ENCODE peak calls at places on chromosomes 13 and 19, in four cellular contexts. H is IMR-90, V is upper lobe of right lung, T is fibroblast of pulmonary artery. O is an unnamed sample.

GRCh38 chr19:29259153-29259552 is 46.2 kb upstream of the UQCRFS1 start:
- DNase-seq in H (no peak), V (no peak), T (peak), O (no peak)

GRCh38 chr13:41222259-41222852 is 28.0 kb upstream of the KBTBD7 start:
- DNase-seq in H (peak), V (no peak), T (peak), O (peak)

GRCh38 chr19:3690551-3691371 is 9.5 kb downstream of the PIP5K1C start:
- DNase-seq in H (no peak), V (no peak), T (no peak), O (no peak)

GRCh38 chr13:44342741-44343140 is 30.9 kb upstream of the SERP2 start:
- DNase-seq in H (no peak), V (no peak), T (no peak), O (no peak)

GRCh38 chr13:53200498-53201453 is 172.2 kb downstream of the OLFM4 start:
- DNase-seq in H (peak), V (peak), T (peak), O (peak)

GRCh38 chr19:10114651-10115391 is 3.3 kb downstream of the P2RY11 start:
- DNase-seq in H (no peak), V (peak), T (no peak), O (peak)

GRCh38 chr19:45972081-45972943 is 1.4 kb downstream of the NOVA2 start:
- DNase-seq in H (no peak), V (no peak), T (no peak), O (no peak)

GRCh38 chr19:33905937-33906577 is 109.4 kb downstream of the KCTD15 start:
- DNase-seq in H (no peak), V (peak), T (no peak), O (peak)

GRCh38 chr13:81927347-81927746 is 1586.4 kb upstream of the SPRY2 start:
- DNase-seq in H (no peak), V (no peak), T (no peak), O (no peak)

GRCh38 chr19:36054119-36054732 is at the start of gene THAP8:
- DNase-seq in H (peak), V (peak), T (peak), O (peak)

GRCh38 chr19:371501-372160 is 27.0 kb upstream of the MIER2 start:
- DNase-seq in H (no peak), V (no peak), T (peak), O (peak)

GRCh38 chr19:35449347-35450043 is 1.4 kb downstream of the FFAR2 start:
- DNase-seq in H (no peak), V (no peak), T (no peak), O (no peak)

GRCh38 chr13:89695343-89696257 is 1651.9 kb upstream of the MIR17HG start:
- DNase-seq in H (peak), V (no peak), T (peak), O (peak)

GRCh38 chr19:34145741-34146202 is 26.5 kb upstream of the LSM14A start:
- DNase-seq in H (peak), V (no peak), T (peak), O (peak)

GRCh38 chr19:30326076-30326710 is 46.0 kb upstream of the ZNF536 start:
- DNase-seq in H (no peak), V (no peak), T (no peak), O (no peak)

GRCh38 chr13:22061371-22061805 is 390.5 kb downstream of the FGF9 start:
- DNase-seq in H (no peak), V (no peak), T (no peak), O (no peak)

GRCh38 chr19:6644796-6645195 is 25.2 kb downstream of the TNFSF14 start:
- DNase-seq in H (no peak), V (no peak), T (no peak), O (no peak)

GRCh38 chr13:60425332-60425731 is 28.3 kb downstream of the TDRD3 start:
- DNase-seq in H (no peak), V (no peak), T (no peak), O (no peak)

GRCh38 chr13:110137677-110138008 is 169.3 kb downstream of the COL4A1 start:
- DNase-seq in H (no peak), V (no peak), T (no peak), O (peak)

GRCh38 chr19:10450191-10450852 is 30.0 kb downstream of the PDE4A start:
- DNase-seq in H (no peak), V (no peak), T (no peak), O (no peak)

GRCh38 chr19:31312004-31312403 is 37.2 kb downstream of the TSHZ3 start:
- DNase-seq in H (peak), V (no peak), T (peak), O (peak)

GRCh38 chr13:39250440-39250839 is 212.2 kb downstream of the NHLRC3 start:
- DNase-seq in H (no peak), V (no peak), T (no peak), O (no peak)

GRCh38 chr13:49046534-49046933 is 70.8 kb downstream of the FNDC3A start:
- DNase-seq in H (peak), V (no peak), T (no peak), O (peak)

GRCh38 chr19:9054768-9055167 is 32.1 kb upstream of the OR1M1 start:
- DNase-seq in H (no peak), V (no peak), T (no peak), O (no peak)

GRCh38 chr13:66915596-66916185 is 314.4 kb downstream of the PCDH9 start:
- DNase-seq in H (peak), V (no peak), T (peak), O (peak)

GRCh38 chr19:13181747-13182388 is 31.7 kb downstream of the IER2 start:
- DNase-seq in H (peak), V (peak), T (peak), O (peak)

GRCh38 chr19:49567722-49568454 is 12.5 kb downstream of the NOSIP start:
- DNase-seq in H (no peak), V (no peak), T (no peak), O (no peak)

GRCh38 chr13:102484329-102484728 is 82.5 kb upstream of the FGF14 start:
- DNase-seq in H (peak), V (no peak), T (no peak), O (peak)

GRCh38 chr13:43306364-43306763 is 283.0 kb downstream of the DNAJC15 start:
- DNase-seq in H (no peak), V (no peak), T (no peak), O (no peak)

GRCh38 chr19:57321746-57322145 is 1.5 kb downstream of the ZNF543 start:
- DNase-seq in H (no peak), V (no peak), T (no peak), O (no peak)

GRCh38 chr13:35672611-35673010 is 196.1 kb upstream of the MAB21L1 start:
- DNase-seq in H (peak), V (no peak), T (no peak), O (no peak)

GRCh38 chr19:1633269-1633606 is 19.2 kb downstream of the TCF3 start:
- DNase-seq in H (no peak), V (no peak), T (no peak), O (no peak)

GRCh38 chr19:369256-369655 is 24.7 kb upstream of the MIER2 start:
- DNase-seq in H (no peak), V (no peak), T (no peak), O (no peak)

GRCh38 chr19:47497073-47497766 is 13.2 kb upstream of the KPTN start:
- DNase-seq in H (no peak), V (no peak), T (no peak), O (no peak)

GRCh38 chr13:65597839-65598818 is 1632.0 kb downstream of the PCDH9 start:
- DNase-seq in H (peak), V (no peak), T (peak), O (peak)
- H3K4me3 ChIP-seq in H (no peak), V (no peak), T (no peak), O (no peak)

GRCh38 chr13:30863796-30864195 is 42.3 kb upstream of the MEDAG start:
- DNase-seq in H (no peak), V (no peak), T (no peak), O (no peak)
- H3K4me3 ChIP-seq in H (no peak), V (no peak), T (no peak), O (no peak)

GRCh38 chr19:32810452-32810851 is 59.1 kb downstream of the SLC7A9 start:
- DNase-seq in H (no peak), V (peak), T (no peak), O (no peak)

GRCh38 chr19:32808236-32808635 is 61.3 kb downstream of the SLC7A9 start:
- DNase-seq in H (no peak), V (no peak), T (no peak), O (no peak)

GRCh38 chr19:32811151-32811550 is 58.4 kb downstream of the SLC7A9 start:
- DNase-seq in H (no peak), V (peak), T (no peak), O (no peak)

GRCh38 chr19:32809754-32810153 is 59.8 kb downstream of the SLC7A9 start:
- DNase-seq in H (no peak), V (no peak), T (no peak), O (no peak)

DNA sequence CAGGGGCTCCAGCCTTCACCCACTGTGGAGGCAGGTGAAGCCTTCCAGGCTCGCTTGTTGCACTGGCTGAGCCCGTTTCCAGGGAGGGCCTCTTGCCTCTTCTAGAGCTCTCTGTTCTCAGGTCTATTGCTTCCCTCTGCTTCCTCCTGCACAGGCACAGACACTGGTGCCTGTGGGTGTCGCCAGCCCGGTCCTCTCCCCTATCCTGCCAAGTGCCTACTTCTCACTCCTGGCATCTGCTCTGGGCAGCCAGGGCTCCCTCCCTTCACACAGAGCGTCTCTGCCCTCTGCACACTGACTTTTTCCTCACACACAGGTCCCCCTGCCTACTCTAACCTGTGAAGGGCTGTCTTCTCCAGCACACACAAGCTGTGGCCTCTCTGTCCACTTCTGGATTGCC is 60.3 kb downstream of the SLC7A9 start:
- DNase-seq in H (no peak), V (peak), T (no peak), O (no peak)
- H3K4me3 ChIP-seq in H (no peak), V (no peak), T (no peak), O (no peak)

GRCh38 chr13:73521291-73521626 is 462.5 kb downstream of the KLF5 start:
- DNase-seq in H (no peak), V (no peak), T (no peak), O (no peak)
- H3K4me3 ChIP-seq in H (no peak), V (no peak), T (no peak), O (no peak)

GRCh38 chr13:113187263-113187669 is 21.2 kb downstream of the PCID2 start:
- DNase-seq in H (peak), V (no peak), T (peak), O (peak)
- H3K4me3 ChIP-seq in H (peak), V (no peak), T (no peak), O (peak)